ENCODE peak calls at places on chromosomes 11 and 22, in eight cellular contexts. X is brain microvascular endothelial cell; O is H9; V is tibial artery; F is cardiac muscle cell; S is neural progenitor cell; B is osteoblast; W is naive thymus-derived CD4-positive, alpha-beta T cell. K is an unnamed sample. For H3K27me3, the result is how much of the 10 kb centered on the place peaks cover.

GRCh38 chr22:40620464-40621046 is 16.0 kb downstream of the MRTFA start:
- DNase-seq in V (no peak), F (no peak), X (peak), O (no peak), B (peak), W (no peak), S (no peak), K (no peak)

GRCh38 chr11:66363805-66364535 is 7.6 kb downstream of the SLC29A2 start:
- DNase-seq in V (no peak), F (no peak), O (peak), W (peak), B (peak), X (no peak), S (peak), K (peak)

GRCh38 chr11:6646040-6646439 is 9.6 kb downstream of the DCHS1 start:
- DNase-seq in O (no peak), S (no peak), V (peak), F (no peak), B (peak), W (no peak), X (peak), K (no peak)

GRCh38 chr11:14308114-14308896 is 50.7 kb downstream of the RRAS2 start:
- DNase-seq in W (peak), S (peak), V (no peak), X (peak), F (peak), O (no peak), B (peak), K (peak)

GRCh38 chr11:65498977-65499712 is at the start of gene MALAT1:
- DNase-seq in B (peak), S (peak), W (peak), V (peak), F (peak), X (peak), O (peak), K (peak)

GRCh38 chr22:47157093-47157420 is 394.6 kb downstream of the TBC1D22A start:
- DNase-seq in S (no peak), O (no peak), X (no peak), F (no peak), B (no peak), W (no peak), V (no peak), K (no peak)

GRCh38 chr11:61035086-61035835 is 63.8 kb downstream of the CD6 start:
- DNase-seq in V (no peak), X (no peak), S (no peak), F (no peak), W (no peak), B (no peak), O (no peak), K (no peak)

GRCh38 chr11:131592734-131593133 is 222.3 kb downstream of the NTM start:
- DNase-seq in X (no peak), W (no peak), V (no peak), S (no peak), O (no peak), F (no peak), B (no peak), K (no peak)

GRCh38 chr11:45079075-45079444 is 67.4 kb upstream of the PRDM11 start:
- DNase-seq in S (peak), W (no peak), B (no peak), V (no peak), X (no peak), F (no peak), O (no peak), K (no peak)

GRCh38 chr11:131506376-131506775 is 136.0 kb downstream of the NTM start:
- DNase-seq in B (no peak), O (no peak), S (no peak), W (no peak), V (no peak), F (no peak), X (no peak), K (no peak)

GRCh38 chr22:40180403-40180802 is 2.7 kb downstream of the TNRC6B start:
- DNase-seq in V (no peak), X (no peak), F (no peak), W (no peak), S (no peak), O (no peak), B (no peak), K (no peak)

GRCh38 chr11:57482782-57483569 is 22.6 kb downstream of the RTN4RL2 start:
- DNase-seq in X (peak), O (peak), F (peak), B (peak), V (no peak), S (peak), W (peak), K (peak)

GRCh38 chr22:47586038-47586437 is 823.6 kb downstream of the TBC1D22A start:
- DNase-seq in X (no peak), B (no peak), F (no peak), V (peak), O (no peak), S (no peak), W (no peak), K (no peak)

GRCh38 chr22:49010086-49010863 is 817.4 kb downstream of the BRD1 start:
- DNase-seq in W (no peak), S (no peak), X (no peak), V (peak), F (no peak), B (peak), O (peak), K (no peak)

GRCh38 chr11:72704028-72704782 is 30.0 kb upstream of the PDE2A start:
- DNase-seq in W (no peak), B (no peak), X (no peak), F (no peak), V (no peak), S (no peak), O (no peak), K (no peak)

DNA sequence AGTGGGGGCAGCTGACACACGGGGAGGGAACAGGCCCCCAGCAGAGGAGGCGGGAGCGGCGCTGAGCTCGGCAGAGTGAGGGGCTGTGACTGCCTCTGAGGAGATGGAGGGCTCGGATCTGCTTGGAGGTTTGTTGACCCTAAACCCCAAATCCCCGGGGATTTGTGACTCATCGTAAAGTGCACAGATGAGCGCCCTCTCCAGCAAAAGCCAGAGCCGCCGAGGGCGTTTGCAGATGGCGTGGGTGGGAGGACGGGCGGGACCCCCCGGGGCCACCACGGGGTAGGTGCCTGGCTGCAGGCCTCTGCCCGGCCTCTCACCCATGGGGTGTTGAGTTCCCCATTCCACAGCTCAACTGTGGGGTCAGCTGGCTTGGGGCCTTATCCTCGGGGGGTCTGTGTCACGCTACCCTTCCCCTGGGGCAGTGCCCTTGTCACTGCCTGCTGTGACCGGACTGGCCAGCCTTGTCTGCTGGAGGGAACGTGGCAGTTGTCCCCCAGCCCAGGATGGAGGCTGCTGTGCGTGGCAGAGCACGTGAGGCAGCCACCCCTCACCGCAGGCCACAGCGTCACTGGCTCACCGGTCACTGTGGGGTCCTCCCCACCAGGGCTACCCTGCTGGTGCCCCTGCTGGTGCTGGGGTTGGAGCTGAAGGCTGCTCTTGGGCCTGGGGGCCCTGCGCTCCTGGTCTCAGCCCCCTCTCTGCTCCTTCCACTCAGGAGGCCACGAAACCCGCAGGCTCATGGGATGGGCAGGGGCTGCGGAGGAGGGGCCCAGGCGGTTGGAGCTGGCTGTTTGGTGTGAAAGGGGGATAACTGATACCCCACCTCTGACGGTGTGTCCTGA is 13.3 kb downstream of the BRSK2 start:
- DNase-seq in X (no peak), B (no peak), V (no peak), S (no peak), O (no peak), F (no peak), W (no peak), K (no peak)
- H3K27me3 ChIP-seq in X (under half), B (under half), V (under half), S (under half), O (under half), F (under half), W (under half), K (under half)

GRCh38 chr11:8204596-8204995 is 35.8 kb upstream of the RIC3 start:
- DNase-seq in X (no peak), O (no peak), W (no peak), S (no peak), F (no peak), V (no peak), B (peak), K (no peak)
- H3K27me3 ChIP-seq in X (under half), O (under half), W (under half), S (under half), F (under half), V (under half), B (under half), K (under half)

DNA sequence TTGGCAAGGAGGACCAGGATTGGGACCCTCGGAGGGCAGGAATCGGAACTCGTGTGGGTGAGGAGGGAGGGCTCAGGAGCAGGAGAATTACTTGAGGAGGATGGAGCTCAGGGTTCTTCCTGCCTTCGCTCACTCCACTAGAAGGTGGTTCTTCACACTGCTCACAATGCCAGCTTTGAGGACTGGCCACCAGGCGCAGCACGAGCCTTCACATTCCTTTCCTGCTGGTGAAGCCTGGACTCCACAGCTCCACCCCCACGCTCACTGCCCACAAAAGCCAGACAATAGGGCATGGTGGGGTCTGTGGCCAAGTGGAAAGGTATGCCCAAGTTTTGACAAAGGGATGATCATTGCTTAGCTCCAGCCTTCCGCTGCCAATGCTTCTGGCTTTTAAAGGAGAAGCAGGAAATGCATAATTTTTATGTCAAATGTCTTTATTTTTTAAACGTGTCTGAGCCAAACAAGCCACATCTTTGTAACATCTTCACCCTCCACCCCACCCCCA is 58.0 kb upstream of the FADD start:
- DNase-seq in S (no peak), V (no peak), B (peak), F (no peak), O (no peak), X (no peak), W (no peak), K (no peak)
- H3K27me3 ChIP-seq in S (half or more), V (under half), B (under half), F (under half), O (under half), X (under half), W (under half), K (under half)

DNA sequence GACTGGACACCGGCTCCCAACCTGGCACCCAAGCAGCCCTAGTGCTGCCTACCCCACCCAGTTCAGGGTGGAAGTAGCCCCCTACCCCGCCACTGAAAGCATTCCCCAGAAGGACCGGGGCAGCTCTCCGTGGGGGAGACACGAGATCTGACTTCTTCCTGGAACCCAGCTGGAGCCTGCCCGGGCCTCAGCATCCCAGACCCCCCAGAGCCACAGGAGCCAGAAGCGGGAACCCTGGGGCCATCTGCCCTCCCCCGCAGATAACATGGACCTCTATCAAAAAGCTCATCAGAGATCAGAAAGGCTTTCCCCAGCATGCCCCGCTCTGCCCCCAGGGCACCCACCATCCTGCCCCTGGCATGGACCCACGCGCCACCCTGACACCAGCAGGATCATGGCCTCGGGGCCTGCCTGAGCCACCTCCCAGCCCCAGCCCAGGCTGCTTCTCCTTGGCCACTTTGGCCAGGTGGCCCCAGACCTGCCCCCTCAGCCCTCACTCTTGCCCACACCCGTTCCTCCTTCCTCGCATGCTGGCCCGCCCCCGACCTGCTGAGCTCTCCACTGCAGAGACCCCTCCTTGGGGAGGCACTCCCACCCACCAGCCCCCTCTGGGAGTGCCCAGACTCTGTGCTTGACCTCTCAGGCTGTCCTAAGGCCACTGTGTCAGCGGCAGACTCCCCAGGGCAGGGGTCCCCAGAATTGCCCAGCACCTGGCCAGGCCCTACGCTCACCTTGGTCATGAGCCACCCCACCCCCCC is 17.1 kb downstream of the WNT7B start:
- DNase-seq in F (no peak), W (no peak), S (no peak), O (no peak), B (no peak), V (no peak), X (no peak), K (no peak)
- H3K27me3 ChIP-seq in F (under half), W (under half), S (under half), O (under half), B (under half), V (under half), X (under half), K (under half)

K was measured in CD8-positive, alpha-beta memory T cell.